ENCODE peak calls at places on chromosomes 1 and 21, in nine cellular contexts. One of them, this sample, is unnamed. For H3K4me1, the result is how much of the 10 kb centered on the place peaks cover.

GRCh38 chr1:81220614-81221071 is 580.1 kb upstream of the ADGRL2 start:
- DNase-seq in neuronal stem cell: no peak
- DNase-seq in mucosa of descending colon: peak
- DNase-seq in right lobe of liver: no peak
- DNase-seq in GM23338: no peak
- DNase-seq in mesenchymal stem cell: no peak
- DNase-seq in transverse colon: no peak
- DNase-seq in heart right ventricle: no peak
- DNase-seq in ovary: no peak
- DNase-seq in this sample: no peak

GRCh38 chr21:42361286-42361685 is 5.0 kb downstream of the TFF1 start:
- DNase-seq in neuronal stem cell: no peak
- DNase-seq in mucosa of descending colon: no peak
- DNase-seq in right lobe of liver: no peak
- DNase-seq in GM23338: no peak
- DNase-seq in mesenchymal stem cell: no peak
- DNase-seq in transverse colon: no peak
- DNase-seq in heart right ventricle: no peak
- DNase-seq in ovary: no peak
- DNase-seq in this sample: no peak

GRCh38 chr1:236502579-236502971 is 21.2 kb upstream of the LGALS8 start:
- DNase-seq in neuronal stem cell: no peak
- DNase-seq in mucosa of descending colon: no peak
- DNase-seq in right lobe of liver: no peak
- DNase-seq in GM23338: peak
- DNase-seq in mesenchymal stem cell: peak
- DNase-seq in transverse colon: no peak
- DNase-seq in heart right ventricle: no peak
- DNase-seq in ovary: no peak
- DNase-seq in this sample: no peak

GRCh38 chr21:45918835-45919467 is 62.6 kb upstream of the COL6A1 start:
- DNase-seq in neuronal stem cell: no peak
- DNase-seq in mucosa of descending colon: peak
- DNase-seq in right lobe of liver: no peak
- DNase-seq in GM23338: peak
- DNase-seq in mesenchymal stem cell: no peak
- DNase-seq in transverse colon: no peak
- DNase-seq in heart right ventricle: no peak
- DNase-seq in ovary: no peak
- DNase-seq in this sample: no peak

GRCh38 chr1:84583648-84584047 is 9.4 kb upstream of the CTBS start:
- DNase-seq in neuronal stem cell: no peak
- DNase-seq in mucosa of descending colon: no peak
- DNase-seq in right lobe of liver: no peak
- DNase-seq in GM23338: no peak
- DNase-seq in mesenchymal stem cell: peak
- DNase-seq in transverse colon: no peak
- DNase-seq in heart right ventricle: no peak
- DNase-seq in ovary: no peak
- DNase-seq in this sample: no peak

GRCh38 chr1:214677945-214678344 is 75.0 kb downstream of the CENPF start:
- DNase-seq in neuronal stem cell: no peak
- DNase-seq in mucosa of descending colon: no peak
- DNase-seq in right lobe of liver: no peak
- DNase-seq in GM23338: no peak
- DNase-seq in mesenchymal stem cell: no peak
- DNase-seq in transverse colon: no peak
- DNase-seq in heart right ventricle: no peak
- DNase-seq in ovary: no peak
- DNase-seq in this sample: no peak

GRCh38 chr21:42350271-42350885 is 416 bp downstream of the TFF2 start:
- DNase-seq in neuronal stem cell: no peak
- DNase-seq in mucosa of descending colon: no peak
- DNase-seq in right lobe of liver: peak
- DNase-seq in GM23338: no peak
- DNase-seq in mesenchymal stem cell: no peak
- DNase-seq in transverse colon: no peak
- DNase-seq in heart right ventricle: no peak
- DNase-seq in ovary: no peak
- DNase-seq in this sample: no peak

GRCh38 chr1:6275826-6276764 is 15.2 kb upstream of the GPR153 start:
- DNase-seq in neuronal stem cell: no peak
- DNase-seq in mucosa of descending colon: no peak
- DNase-seq in right lobe of liver: no peak
- DNase-seq in GM23338: peak
- DNase-seq in mesenchymal stem cell: peak
- DNase-seq in transverse colon: peak
- DNase-seq in heart right ventricle: peak
- DNase-seq in ovary: peak
- DNase-seq in this sample: no peak

GRCh38 chr1:59414406-59415133 is 117.7 kb downstream of the FGGY start:
- DNase-seq in neuronal stem cell: no peak
- DNase-seq in mucosa of descending colon: no peak
- DNase-seq in right lobe of liver: no peak
- DNase-seq in GM23338: no peak
- DNase-seq in mesenchymal stem cell: no peak
- DNase-seq in transverse colon: no peak
- DNase-seq in heart right ventricle: no peak
- DNase-seq in ovary: no peak
- DNase-seq in this sample: no peak

GRCh38 chr1:26703466-26703865 is 7.7 kb downstream of the ARID1A start:
- DNase-seq in neuronal stem cell: no peak
- DNase-seq in mucosa of descending colon: no peak
- DNase-seq in right lobe of liver: no peak
- DNase-seq in GM23338: no peak
- DNase-seq in mesenchymal stem cell: no peak
- DNase-seq in transverse colon: no peak
- DNase-seq in heart right ventricle: no peak
- DNase-seq in ovary: no peak
- DNase-seq in this sample: no peak
- H3K4me1 ChIP-seq in neuronal stem cell: under half
- H3K4me1 ChIP-seq in mucosa of descending colon: half or more
- H3K4me1 ChIP-seq in right lobe of liver: under half
- H3K4me1 ChIP-seq in GM23338: half or more
- H3K4me1 ChIP-seq in mesenchymal stem cell: under half
- H3K4me1 ChIP-seq in transverse colon: half or more
- H3K4me1 ChIP-seq in heart right ventricle: half or more
- H3K4me1 ChIP-seq in ovary: under half
- H3K4me1 ChIP-seq in this sample: half or more

DNA sequence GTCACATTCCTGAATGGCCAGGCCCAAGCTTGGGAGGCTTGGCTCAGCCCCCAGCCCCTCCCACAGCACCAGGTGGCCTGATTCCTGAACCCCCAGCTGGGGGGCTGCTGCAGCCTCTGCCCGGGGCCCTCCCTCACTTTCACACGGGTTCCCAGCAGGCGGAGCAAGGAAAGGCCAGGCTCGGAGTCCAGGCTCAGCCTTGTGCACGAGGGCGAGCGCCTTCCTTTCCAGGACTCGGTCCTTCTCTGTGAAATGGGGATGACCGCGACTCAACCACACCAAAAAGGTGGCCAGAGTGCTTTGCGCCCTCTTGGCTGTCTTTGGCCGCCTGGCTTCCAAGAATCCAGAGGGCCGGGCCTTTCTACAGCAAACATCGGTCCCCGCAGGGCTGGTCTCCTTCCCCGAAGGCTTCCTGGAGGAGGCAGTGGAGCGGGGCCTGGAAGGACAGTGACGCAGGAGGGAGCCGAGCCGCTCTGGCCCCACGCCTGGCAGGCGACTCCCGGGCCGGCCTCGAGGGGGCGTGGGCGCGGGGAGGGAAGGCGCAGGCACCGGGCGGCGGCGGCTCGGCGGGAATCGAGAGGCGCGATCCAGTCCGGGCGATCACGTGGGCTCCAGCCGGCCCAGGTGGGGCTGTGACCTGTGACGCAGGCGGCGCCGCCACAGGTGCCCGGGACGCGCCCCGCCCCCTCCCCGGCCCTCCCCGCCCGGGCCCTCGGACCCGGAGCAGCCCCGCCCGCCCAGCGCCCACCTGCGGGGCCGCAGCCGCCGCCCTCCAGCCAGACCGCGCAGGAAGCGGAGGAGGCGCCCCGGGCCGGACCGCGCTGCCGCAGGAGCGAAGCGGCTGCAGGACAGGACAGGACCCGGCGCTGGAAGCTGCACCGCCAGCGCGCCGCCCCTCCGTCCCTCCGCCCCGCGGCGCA is at the start of gene ARHGEF16:
- DNase-seq in neuronal stem cell: peak
- DNase-seq in mucosa of descending colon: peak
- DNase-seq in right lobe of liver: peak
- DNase-seq in GM23338: peak
- DNase-seq in mesenchymal stem cell: peak
- DNase-seq in transverse colon: peak
- DNase-seq in heart right ventricle: peak
- DNase-seq in ovary: peak
- DNase-seq in this sample: no peak
- H3K4me3 ChIP-seq in neuronal stem cell: peak
- H3K4me3 ChIP-seq in mucosa of descending colon: peak
- H3K4me3 ChIP-seq in right lobe of liver: peak
- H3K4me3 ChIP-seq in GM23338: peak
- H3K4me3 ChIP-seq in mesenchymal stem cell: peak
- H3K4me3 ChIP-seq in transverse colon: peak
- H3K4me3 ChIP-seq in heart right ventricle: peak
- H3K4me3 ChIP-seq in ovary: peak
- H3K4me3 ChIP-seq in this sample: peak

GRCh38 chr1:31755850-31756492 is 8.2 kb downstream of the ADGRB2 start:
- DNase-seq in neuronal stem cell: no peak
- DNase-seq in mucosa of descending colon: no peak
- DNase-seq in right lobe of liver: no peak
- DNase-seq in GM23338: no peak
- DNase-seq in mesenchymal stem cell: no peak
- DNase-seq in transverse colon: no peak
- DNase-seq in heart right ventricle: no peak
- DNase-seq in ovary: no peak
- DNase-seq in this sample: no peak

GRCh38 chr1:31757989-31758388 is 6.2 kb downstream of the ADGRB2 start:
- DNase-seq in neuronal stem cell: no peak
- DNase-seq in mucosa of descending colon: no peak
- DNase-seq in right lobe of liver: no peak
- DNase-seq in GM23338: no peak
- DNase-seq in mesenchymal stem cell: no peak
- DNase-seq in transverse colon: no peak
- DNase-seq in heart right ventricle: no peak
- DNase-seq in ovary: no peak
- DNase-seq in this sample: no peak

GRCh38 chr1:31755197-31755611 is 8.9 kb downstream of the ADGRB2 start:
- DNase-seq in neuronal stem cell: no peak
- DNase-seq in mucosa of descending colon: no peak
- DNase-seq in right lobe of liver: peak
- DNase-seq in GM23338: no peak
- DNase-seq in mesenchymal stem cell: no peak
- DNase-seq in transverse colon: no peak
- DNase-seq in heart right ventricle: peak
- DNase-seq in ovary: no peak
- DNase-seq in this sample: no peak

GRCh38 chr1:31757204-31757679 is 6.9 kb downstream of the ADGRB2 start:
- DNase-seq in neuronal stem cell: no peak
- DNase-seq in mucosa of descending colon: no peak
- DNase-seq in right lobe of liver: no peak
- DNase-seq in GM23338: no peak
- DNase-seq in mesenchymal stem cell: no peak
- DNase-seq in transverse colon: no peak
- DNase-seq in heart right ventricle: no peak
- DNase-seq in ovary: no peak
- DNase-seq in this sample: no peak

GRCh38 chr1:31756578-31756977 is 7.6 kb downstream of the ADGRB2 start:
- DNase-seq in neuronal stem cell: no peak
- DNase-seq in mucosa of descending colon: no peak
- DNase-seq in right lobe of liver: no peak
- DNase-seq in GM23338: no peak
- DNase-seq in mesenchymal stem cell: no peak
- DNase-seq in transverse colon: no peak
- DNase-seq in heart right ventricle: no peak
- DNase-seq in ovary: no peak
- DNase-seq in this sample: no peak
- H3K4me1 ChIP-seq in neuronal stem cell: under half
- H3K4me1 ChIP-seq in mucosa of descending colon: under half
- H3K4me1 ChIP-seq in right lobe of liver: under half
- H3K4me1 ChIP-seq in GM23338: under half
- H3K4me1 ChIP-seq in mesenchymal stem cell: under half
- H3K4me1 ChIP-seq in transverse colon: under half
- H3K4me1 ChIP-seq in heart right ventricle: half or more
- H3K4me1 ChIP-seq in ovary: under half
- H3K4me1 ChIP-seq in this sample: under half

GRCh38 chr1:22962558-22962957 is 10.1 kb downstream of the LACTBL1 start:
- DNase-seq in neuronal stem cell: no peak
- DNase-seq in mucosa of descending colon: no peak
- DNase-seq in right lobe of liver: no peak
- DNase-seq in GM23338: no peak
- DNase-seq in mesenchymal stem cell: no peak
- DNase-seq in transverse colon: no peak
- DNase-seq in heart right ventricle: no peak
- DNase-seq in ovary: no peak
- DNase-seq in this sample: no peak

GRCh38 chr1:22959545-22960360 is 12.9 kb downstream of the LACTBL1 start:
- DNase-seq in neuronal stem cell: no peak
- DNase-seq in mucosa of descending colon: no peak
- DNase-seq in right lobe of liver: no peak
- DNase-seq in GM23338: no peak
- DNase-seq in mesenchymal stem cell: no peak
- DNase-seq in transverse colon: no peak
- DNase-seq in heart right ventricle: no peak
- DNase-seq in ovary: no peak
- DNase-seq in this sample: no peak

GRCh38 chr1:22958556-22958955 is 14.1 kb downstream of the LACTBL1 start:
- DNase-seq in neuronal stem cell: no peak
- DNase-seq in mucosa of descending colon: no peak
- DNase-seq in right lobe of liver: no peak
- DNase-seq in GM23338: no peak
- DNase-seq in mesenchymal stem cell: no peak
- DNase-seq in transverse colon: no peak
- DNase-seq in heart right ventricle: no peak
- DNase-seq in ovary: no peak
- DNase-seq in this sample: no peak

GRCh38 chr1:22966309-22966708 is 6.4 kb downstream of the LACTBL1 start:
- DNase-seq in neuronal stem cell: no peak
- DNase-seq in mucosa of descending colon: no peak
- DNase-seq in right lobe of liver: no peak
- DNase-seq in GM23338: no peak
- DNase-seq in mesenchymal stem cell: no peak
- DNase-seq in transverse colon: no peak
- DNase-seq in heart right ventricle: no peak
- DNase-seq in ovary: no peak
- DNase-seq in this sample: no peak

DNA sequence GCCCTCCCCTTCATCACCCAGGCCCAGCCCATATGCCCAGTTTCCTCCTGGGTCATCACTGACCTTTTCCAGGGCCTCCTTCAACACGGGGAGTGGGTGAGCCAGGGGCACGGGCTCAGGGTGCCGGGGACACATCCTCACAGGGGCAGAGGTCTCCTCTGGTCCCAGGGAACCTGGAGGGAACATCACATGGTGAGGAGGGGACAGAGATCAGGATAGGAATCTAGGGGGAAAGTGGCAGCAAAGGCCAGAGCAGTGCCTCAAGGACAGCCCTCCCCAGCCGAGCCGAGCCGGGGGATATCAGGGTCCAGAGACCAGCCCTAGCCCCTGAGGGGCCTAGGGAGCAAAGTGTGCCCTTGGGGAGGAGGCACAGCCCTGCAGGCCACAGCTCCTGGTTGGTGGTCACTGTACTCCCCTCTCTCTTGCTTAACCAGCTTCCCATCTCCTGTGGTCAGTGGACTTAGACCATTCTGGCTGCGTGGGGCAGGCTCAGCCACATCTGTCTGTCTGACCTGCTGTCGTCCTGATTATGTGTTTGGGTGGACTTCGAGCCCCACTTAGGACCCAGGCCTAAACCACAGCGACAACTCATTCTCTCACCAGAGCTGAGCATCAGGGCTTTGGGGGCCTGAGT is 9.5 kb downstream of the LACTBL1 start:
- DNase-seq in neuronal stem cell: no peak
- DNase-seq in mucosa of descending colon: no peak
- DNase-seq in right lobe of liver: no peak
- DNase-seq in GM23338: no peak
- DNase-seq in mesenchymal stem cell: no peak
- DNase-seq in transverse colon: no peak
- DNase-seq in heart right ventricle: no peak
- DNase-seq in ovary: no peak
- DNase-seq in this sample: no peak
- H3K4me3 ChIP-seq in neuronal stem cell: no peak
- H3K4me3 ChIP-seq in mucosa of descending colon: no peak
- H3K4me3 ChIP-seq in right lobe of liver: no peak
- H3K4me3 ChIP-seq in GM23338: no peak
- H3K4me3 ChIP-seq in mesenchymal stem cell: no peak
- H3K4me3 ChIP-seq in transverse colon: no peak
- H3K4me3 ChIP-seq in heart right ventricle: no peak
- H3K4me3 ChIP-seq in ovary: no peak
- H3K4me3 ChIP-seq in this sample: no peak

This sample was measured in right atrium auricular region.